ENCODE peak calls at places on chromosome 17, in eight cellular contexts. W, F, P, S, V, T, B and C are unnamed samples.

GRCh38 chr17:32323784-32324590 is 18.0 kb downstream of the C17orf75 start:
- DNase-seq in W (peak), F (no peak), P (peak), S (peak), V (no peak), T (no peak), B (peak), C (no peak)

GRCh38 chr17:37179893-37180292 is 195.9 kb upstream of the C17orf78 start:
- DNase-seq in W (peak), F (no peak), P (no peak), S (no peak), V (no peak), T (no peak), B (peak), C (no peak)

GRCh38 chr17:48541574-48542113 is 3.3 kb downstream of the HOXB2 start:
- DNase-seq in W (peak), F (no peak), P (peak), S (peak), V (no peak), T (peak), B (peak), C (peak)

GRCh38 chr17:72604518-72604917 is 483.7 kb downstream of the SOX9 start:
- DNase-seq in W (peak), F (no peak), P (no peak), S (no peak), V (no peak), T (no peak), B (no peak), C (no peak)

GRCh38 chr17:71251276-71251675 is 869.5 kb upstream of the SOX9 start:
- DNase-seq in W (peak), F (no peak), P (no peak), S (no peak), V (no peak), T (no peak), B (peak), C (no peak)

GRCh38 chr17:59756236-59756818 is 48.9 kb downstream of the VMP1 start:
- DNase-seq in W (peak), F (peak), P (no peak), S (no peak), V (no peak), T (no peak), B (peak), C (no peak)

GRCh38 chr17:7839890-7840260 is 5.9 kb downstream of the KDM6B start:
- DNase-seq in W (no peak), F (no peak), P (no peak), S (no peak), V (no peak), T (no peak), B (peak), C (no peak)

GRCh38 chr17:68861602-68862001 is 93.6 kb downstream of the ABCA8 start:
- DNase-seq in W (no peak), F (no peak), P (no peak), S (no peak), V (peak), T (no peak), B (no peak), C (no peak)

GRCh38 chr17:65750678-65751077 is 189.2 kb upstream of the AXIN2 start:
- DNase-seq in W (peak), F (peak), P (no peak), S (no peak), V (no peak), T (peak), B (peak), C (no peak)